ENCODE peak calls at places on chromosome 1, in seven cellular contexts. G, C, M, J, I, U and B are unnamed samples.

GRCh38 chr1:17161926-17162800 is 42.8 kb upstream of the PADI1 start:
- DNase-seq in U (no peak), M (no peak), J (no peak), G (no peak), C (no peak), I (no peak), B (no peak)

GRCh38 chr1:114861384-114861783 is 6.7 kb downstream of the SYCP1 start:
- DNase-seq in J (no peak), G (no peak), U (no peak), I (no peak), M (no peak), C (no peak), B (no peak)

GRCh38 chr1:239997515-239998311 is 94.0 kb upstream of the FMN2 start:
- DNase-seq in C (no peak), I (no peak), U (peak; percentile 11), G (no peak), M (no peak), J (no peak), B (no peak)

GRCh38 chr1:160359559-160360226 is 7.2 kb upstream of the NHLH1 start:
- DNase-seq in M (no peak), G (peak; percentile 43), C (no peak), I (peak; percentile 39), U (peak; percentile 33), J (peak; percentile 7), B (no peak)

GRCh38 chr1:116711061-116711582 is 43.1 kb upstream of the CD2 start:
- DNase-seq in I (no peak), G (no peak), C (no peak), J (no peak), M (no peak), U (no peak), B (no peak)

GRCh38 chr1:67987046-67987799 is 63.2 kb downstream of the DIRAS3 start:
- DNase-seq in U (peak; percentile 99), C (no peak), I (no peak), M (no peak), G (peak; percentile 93), J (peak; percentile 94), B (no peak)

GRCh38 chr1:198162091-198162767 is 5.4 kb downstream of the NEK7 start:
- DNase-seq in U (no peak), M (no peak), I (no peak), C (no peak), G (no peak), J (no peak), B (peak; percentile 71)

GRCh38 chr1:184002071-184002470 is 35.5 kb downstream of the COLGALT2 start:
- DNase-seq in G (peak; percentile 93), M (peak; percentile 42), J (peak; percentile 84), C (no peak), I (no peak), U (peak; percentile 97), B (no peak)

GRCh38 chr1:96508226-96508625 is 213.4 kb upstream of the PTBP2 start:
- DNase-seq in J (no peak), I (no peak), G (no peak), U (no peak), C (no peak), M (no peak), B (no peak)

GRCh38 chr1:53821380-53821779 is 16.7 kb downstream of the NDC1 start:
- DNase-seq in U (no peak), I (no peak), G (no peak), J (no peak), M (no peak), C (no peak), B (no peak)

GRCh38 chr1:2154022-2154421 is 40.5 kb downstream of the FAAP20 start:
- DNase-seq in C (no peak), G (no peak), U (no peak), I (no peak), M (no peak), J (no peak), B (no peak)

GRCh38 chr1:10186453-10187319 is 23.7 kb upstream of the KIF1B start:
- DNase-seq in U (no peak), J (no peak), C (no peak), G (no peak), M (no peak), I (no peak), B (no peak)

GRCh38 chr1:15028117-15028516 is 125.4 kb upstream of the TMEM51 start:
- DNase-seq in U (peak; percentile 98), M (peak; percentile 23), C (peak; percentile 66), G (peak; percentile 92), J (peak; percentile 63), I (peak; percentile 92), B (no peak)

GRCh38 chr1:87042127-87042811 is 127.8 kb downstream of the HS2ST1 start:
- DNase-seq in I (no peak), G (no peak), U (no peak), C (no peak), J (peak; percentile 12), M (no peak), B (no peak)

GRCh38 chr1:115793162-115793561 is 24.6 kb upstream of the CASQ2 start:
- DNase-seq in I (no peak), U (no peak), M (no peak), J (no peak), C (no peak), G (no peak), B (no peak)

GRCh38 chr1:109113787-109114568 is at the start of gene ELAPOR1:
- DNase-seq in M (no peak), J (peak; percentile 31), C (peak; percentile 61), G (no peak), I (peak; percentile 87), U (peak; percentile 31), B (peak; percentile 62)

GRCh38 chr1:178575611-178576331 is 62.9 kb downstream of the TEX35 start:
- DNase-seq in G (peak; percentile 30), M (no peak), I (no peak), U (peak; percentile 17), C (no peak), J (no peak), B (no peak)

GRCh38 chr1:23899070-23899469 is 14.1 kb downstream of the CNR2 start:
- DNase-seq in U (no peak), C (no peak), I (no peak), J (no peak), M (no peak), G (no peak), B (peak; percentile 71)

GRCh38 chr1:177959793-177960515 is 9.9 kb downstream of the SEC16B start:
- DNase-seq in J (peak; percentile 64), U (peak; percentile 35), G (peak; percentile 48), M (no peak), I (no peak), C (no peak), B (no peak)

GRCh38 chr1:24536391-24536840 is 19.5 kb upstream of the NCMAP start:
- DNase-seq in G (peak; percentile 36), U (peak; percentile 63), M (no peak), J (peak; percentile 33), I (no peak), C (no peak), B (peak; percentile 79)

GRCh38 chr1:3113741-3114056 is 44.7 kb downstream of the PRDM16 start:
- DNase-seq in M (no peak), C (no peak), U (no peak), G (no peak), J (no peak), I (no peak), B (no peak)

GRCh38 chr1:233328661-233329498 is 1.4 kb downstream of the MAP3K21 start:
- DNase-seq in J (no peak), U (no peak), G (no peak), I (no peak), C (no peak), M (no peak), B (peak; percentile 6)
- TF ChIP-seq CTCF in J (no peak), U (no peak), G (no peak), I (no peak), C (no peak), M (no peak), B (no peak)

DNA sequence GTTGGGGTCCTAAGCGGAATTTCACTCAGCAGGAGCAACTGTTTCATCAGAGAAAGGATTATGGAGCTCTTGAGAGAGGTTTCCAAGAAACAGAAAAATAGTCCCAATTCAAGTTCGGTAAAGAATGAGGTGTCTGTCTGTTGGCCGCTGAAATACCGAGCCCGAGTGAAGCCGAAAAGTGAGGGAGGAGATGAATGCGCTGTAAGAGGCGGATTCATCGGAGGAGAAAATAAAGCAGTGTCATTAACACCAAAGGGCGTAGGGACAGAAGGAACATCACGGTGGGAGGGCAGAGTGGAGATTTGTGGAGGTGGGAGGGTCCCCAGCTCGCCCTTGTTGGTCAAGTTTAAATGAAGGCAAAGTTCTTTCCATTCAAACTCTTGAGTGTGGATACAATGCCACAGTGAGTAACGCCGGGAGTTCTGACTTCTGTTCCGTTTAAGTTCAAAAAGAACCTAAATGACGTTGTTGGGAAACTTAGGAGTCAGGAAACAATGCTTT is 15.7 kb upstream of the SLC45A1 start:
- DNase-seq in I (no peak), G (peak; percentile 60), U (peak; percentile 77), C (no peak), J (no peak), M (no peak), B (no peak)
- H3K4me3 ChIP-seq in I (no peak overlapping the region), G (no peak overlapping the region), U (no peak overlapping the region), C (peak overlapping the region; percentile 7), J (no peak overlapping the region), M (no peak overlapping the region), B (no peak overlapping the region)

GRCh38 chr1:33790577-33790976 is 73.3 kb upstream of the HMGB4 start:
- DNase-seq in G (no peak), I (no peak), J (no peak), C (no peak), U (no peak), M (no peak), B (no peak)

GRCh38 chr1:33792216-33792615 is 71.7 kb upstream of the HMGB4 start:
- DNase-seq in I (peak; percentile 52), G (no peak), C (no peak), U (no peak), M (no peak), J (no peak), B (no peak)

GRCh38 chr1:33791251-33791650 is 72.6 kb upstream of the HMGB4 start:
- DNase-seq in M (no peak), G (no peak), J (no peak), I (peak; percentile 39), C (no peak), U (no peak), B (no peak)

DNA sequence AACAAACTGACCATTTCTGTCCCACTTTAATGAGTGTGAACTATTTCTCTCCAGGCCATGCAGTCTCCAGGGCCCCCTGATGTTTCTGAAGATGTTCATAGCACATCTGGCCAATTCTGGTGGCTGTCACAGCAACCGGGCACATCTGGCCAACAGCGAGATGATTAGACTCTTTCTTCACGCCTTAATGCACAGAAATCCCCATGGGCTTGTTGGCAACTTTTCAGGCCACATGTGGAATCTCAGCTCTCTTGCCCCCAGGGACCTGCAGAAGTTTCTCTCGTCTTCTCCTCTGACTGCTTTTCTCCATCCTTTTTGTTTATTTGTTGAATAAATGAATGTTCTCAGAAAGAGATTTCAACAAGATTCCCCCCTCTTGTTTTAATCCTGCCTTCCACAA is 71.2 kb upstream of the HMGB4 start:
- DNase-seq in U (no peak), J (no peak), I (peak; percentile 21), C (no peak), G (no peak), M (no peak), B (no peak)
- TF ChIP-seq CTCF in U (no peak), J (no peak), I (no peak), C (no peak), G (no peak), M (no peak), B (no peak)

DNA sequence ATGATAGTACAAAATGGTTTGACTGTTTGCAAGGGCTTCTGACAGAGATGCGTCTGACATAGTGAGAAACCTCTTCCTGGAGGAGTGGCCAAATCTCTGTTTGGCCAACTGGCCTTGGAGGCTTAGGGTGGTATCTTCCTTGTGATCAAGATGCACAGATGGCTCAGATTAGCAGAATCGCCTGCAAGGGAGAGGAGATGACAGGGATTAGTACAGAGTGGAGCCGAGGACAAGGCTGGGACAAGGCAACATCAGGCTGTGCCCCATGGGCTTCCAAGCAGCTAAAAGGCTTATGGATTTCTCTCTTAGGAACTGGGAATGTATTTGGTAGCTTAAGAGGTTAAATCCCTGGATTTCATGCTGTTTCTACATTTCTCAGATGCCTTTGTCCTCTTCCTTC is 379.1 kb downstream of the SIPA1L2 start:
- DNase-seq in U (no peak), G (no peak), C (no peak), J (no peak), I (no peak), M (no peak), B (no peak)
- H3K4me3 ChIP-seq in U (no peak overlapping the region), G (no peak overlapping the region), C (no peak overlapping the region), J (no peak overlapping the region), I (no peak overlapping the region), M (no peak overlapping the region), B (no peak overlapping the region)